ENCODE peak calls at places on chromosomes 3 and 15, in eight cellular contexts. C, T, V, S, O, E, D and X are unnamed samples.

GRCh38 chr3:63809607-63810006 is 9.5 kb upstream of the C3orf49 start:
- DNase-seq in T (peak; percentile 11), V (no peak), O (no peak), C (no peak), D (peak; percentile 16), E (no peak), S (no peak), X (no peak)

GRCh38 chr3:4335840-4336579 is 32.8 kb downstream of the SETMAR start:
- DNase-seq in C (no peak), T (no peak), S (no peak), V (no peak), D (no peak), E (no peak), O (no peak), X (no peak)

GRCh38 chr15:99452728-99453643 is 112.8 kb upstream of the MEF2A start:
- DNase-seq in S (peak; percentile 66), D (peak; percentile 35), O (peak; percentile 67), T (no peak), V (peak; percentile 95), E (peak; percentile 89), C (peak; percentile 88), X (peak; percentile 96)

GRCh38 chr3:150256782-150257181 is 151.3 kb upstream of the TSC22D2 start:
- DNase-seq in T (no peak), O (no peak), C (no peak), E (no peak), S (no peak), D (no peak), V (no peak), X (no peak)

GRCh38 chr3:114333180-114333922 is 39.5 kb downstream of the TIGIT start:
- DNase-seq in T (peak; percentile 25), S (peak; percentile 7), C (no peak), E (no peak), O (no peak), D (no peak), V (no peak), X (no peak)

GRCh38 chr15:59723686-59724336 is 34.7 kb upstream of the BNIP2 start:
- DNase-seq in C (no peak), O (no peak), D (no peak), V (no peak), T (no peak), S (no peak), E (no peak), X (no peak)

GRCh38 chr3:196355668-196356067 is 17.5 kb upstream of the TM4SF19 start:
- DNase-seq in E (no peak), V (no peak), S (no peak), C (no peak), D (no peak), O (no peak), T (no peak), X (no peak)

GRCh38 chr15:74036271-74037170 is 42.0 kb downstream of the PML start:
- DNase-seq in E (peak; percentile 61), C (no peak), T (peak; percentile 73), V (peak; percentile 60), D (peak; percentile 56), O (peak; percentile 64), S (peak; percentile 86), X (no peak)

GRCh38 chr3:112585782-112586181 is 23.9 kb downstream of the SLC35A5 start:
- DNase-seq in O (no peak), C (no peak), D (no peak), V (no peak), S (no peak), E (no peak), T (no peak), X (no peak)

GRCh38 chr15:42549052-42549491 is 434 bp downstream of the HAUS2 start:
- DNase-seq in T (peak; percentile 39), S (peak; percentile 35), V (no peak), D (peak; percentile 3), E (no peak), O (peak; percentile 16), C (no peak), X (no peak)

GRCh38 chr3:171142985-171143384 is 116.5 kb upstream of the SLC2A2 start:
- DNase-seq in S (peak; percentile 60), C (peak; percentile 16), E (no peak), O (no peak), D (no peak), T (peak; percentile 55), V (no peak), X (no peak)

GRCh38 chr3:134345202-134345601 is 29.0 kb downstream of the AMOTL2 start:
- DNase-seq in E (no peak), O (no peak), D (no peak), T (no peak), S (no peak), C (no peak), V (no peak), X (no peak)

GRCh38 chr3:157119369-157119951 is 40.5 kb downstream of the CCNL1 start:
- DNase-seq in S (no peak), E (no peak), V (no peak), D (no peak), T (no peak), C (no peak), O (peak; percentile 41), X (no peak)

GRCh38 chr15:89112341-89112971 is 24.2 kb downstream of the ABHD2 start:
- DNase-seq in T (peak; percentile 72), V (no peak), O (peak; percentile 76), D (peak; percentile 66), C (peak; percentile 40), S (no peak), E (peak; percentile 51), X (peak; percentile 88)

GRCh38 chr3:27960133-27960532 is 238.0 kb upstream of the EOMES start:
- DNase-seq in S (peak; percentile 34), D (peak; percentile 8), T (peak; percentile 88), E (no peak), V (no peak), C (no peak), O (no peak), X (no peak)

GRCh38 chr3:190293621-190294020 is 28.6 kb downstream of the CLDN1 start:
- DNase-seq in V (no peak), D (no peak), C (no peak), O (no peak), E (no peak), T (no peak), S (no peak), X (no peak)

GRCh38 chr3:104032283-104032682 is 1334.4 kb upstream of the ALCAM start:
- DNase-seq in T (no peak), E (no peak), O (no peak), D (no peak), V (no peak), C (no peak), S (no peak), X (no peak)

GRCh38 chr3:82114589-82114988 is 353.1 kb upstream of the GBE1 start:
- DNase-seq in S (no peak), D (no peak), O (no peak), E (no peak), V (no peak), T (no peak), C (no peak), X (no peak)

GRCh38 chr3:139537325-139537724 is 2.2 kb downstream of the RBP1 start:
- DNase-seq in C (no peak), S (no peak), D (no peak), T (peak; percentile 64), V (no peak), E (no peak), O (no peak), X (no peak)

GRCh38 chr15:28017423-28017924 is 81.6 kb downstream of the OCA2 start:
- DNase-seq in E (no peak), V (no peak), T (no peak), D (no peak), O (no peak), C (no peak), S (no peak), X (no peak)
- TF ChIP-seq CTCF in E (peak; percentile 37), V (no peak), T (no peak), D (no peak), O (no peak), C (no peak), S (no peak), X (no peak)

GRCh38 chr3:56682458-56683121 is 475 bp downstream of the TASOR start:
- DNase-seq in O (peak; percentile 80), E (peak; percentile 74), C (peak; percentile 73), D (peak; percentile 54), S (peak; percentile 79), V (peak; percentile 86), T (peak; percentile 60), X (no peak)
- TF ChIP-seq CTCF in O (no peak), E (no peak), C (no peak), D (no peak), S (peak; percentile 3), V (no peak), T (no peak), X (no peak)

GRCh38 chr3:47565861-47566550 is 12.7 kb downstream of the CSPG5 start:
- DNase-seq in E (no peak), O (no peak), D (no peak), C (no peak), S (no peak), V (no peak), T (no peak), X (no peak)

GRCh38 chr3:47568901-47569300 is 9.8 kb downstream of the CSPG5 start:
- DNase-seq in D (no peak), T (no peak), O (no peak), S (no peak), E (no peak), C (no peak), V (no peak), X (no peak)

GRCh38 chr3:47566667-47567066 is 12.0 kb downstream of the CSPG5 start:
- DNase-seq in D (no peak), C (no peak), V (no peak), T (no peak), O (no peak), S (no peak), E (no peak), X (no peak)

GRCh38 chr3:47571391-47572165 is 7.1 kb downstream of the CSPG5 start:
- DNase-seq in E (no peak), V (no peak), O (no peak), S (no peak), T (no peak), C (no peak), D (no peak), X (no peak)

GRCh38 chr3:47567149-47567548 is 11.5 kb downstream of the CSPG5 start:
- DNase-seq in C (no peak), S (no peak), O (no peak), D (no peak), E (no peak), V (no peak), T (no peak), X (no peak)
- TF ChIP-seq CTCF in C (no peak), S (no peak), O (no peak), D (no peak), E (no peak), V (no peak), T (no peak), X (no peak)

GRCh38 chr3:66371432-66371831 is 129.4 kb downstream of the LRIG1 start:
- DNase-seq in E (no peak), O (no peak), V (no peak), C (no peak), S (no peak), D (no peak), T (no peak), X (no peak)

GRCh38 chr3:66367979-66368378 is 132.8 kb downstream of the LRIG1 start:
- DNase-seq in D (no peak), S (no peak), T (no peak), V (no peak), O (no peak), C (no peak), E (no peak), X (no peak)

GRCh38 chr3:66376568-66376967 is 124.3 kb downstream of the LRIG1 start:
- DNase-seq in O (peak; percentile 75), T (peak; percentile 88), S (peak; percentile 89), V (no peak), D (peak; percentile 87), C (no peak), E (no peak), X (no peak)

GRCh38 chr3:66370179-66370578 is 130.6 kb downstream of the LRIG1 start:
- DNase-seq in V (no peak), O (no peak), T (no peak), C (no peak), D (no peak), S (no peak), E (peak; percentile 74), X (no peak)

GRCh38 chr3:66372681-66373350 is 128.0 kb downstream of the LRIG1 start:
- DNase-seq in E (peak; percentile 64), T (no peak), C (no peak), V (no peak), S (peak; percentile 15), O (peak; percentile 50), D (no peak), X (no peak)
- TF ChIP-seq CTCF in E (peak; percentile 68), T (no peak), C (peak; percentile 31), V (no peak), S (peak; percentile 4), O (peak; percentile 34), D (peak; percentile 26), X (no peak)